ENCODE peak calls at places on chromosome 3, in four cellular contexts. One of them, this sample, is unnamed. For H3K4me1, the result is how much of the 10 kb centered on the place peaks cover.

GRCh38 chr3:190830031-190830430 is 32.5 kb downstream of the GMNC start:
- DNase-seq in H1: no peak
- DNase-seq in K562: no peak
- DNase-seq in HepG2: no peak
- DNase-seq in this sample: no peak

GRCh38 chr3:119662604-119663377 is 2.4 kb upstream of the POPDC2 start:
- DNase-seq in H1: no peak
- DNase-seq in K562: no peak
- DNase-seq in HepG2: no peak
- DNase-seq in this sample: no peak

GRCh38 chr3:135100349-135100741 is 305.3 kb downstream of the EPHB1 start:
- DNase-seq in H1: no peak
- DNase-seq in K562: no peak
- DNase-seq in HepG2: no peak
- DNase-seq in this sample: no peak

GRCh38 chr3:114659109-114660081 is 365.6 kb downstream of the TIGIT start:
- DNase-seq in H1: no peak
- DNase-seq in K562: no peak
- DNase-seq in HepG2: peak
- DNase-seq in this sample: peak

GRCh38 chr3:48565591-48566400 is 2.2 kb upstream of the UCN2 start:
- DNase-seq in H1: no peak
- DNase-seq in K562: no peak
- DNase-seq in HepG2: no peak
- DNase-seq in this sample: no peak

GRCh38 chr3:33440328-33440577 is at the start of gene UBP1:
- DNase-seq in H1: no peak
- DNase-seq in K562: no peak
- DNase-seq in HepG2: no peak
- DNase-seq in this sample: no peak

GRCh38 chr3:138030881-138031280 is 20.9 kb downstream of the CLDN18 start:
- DNase-seq in H1: no peak
- DNase-seq in K562: no peak
- DNase-seq in HepG2: no peak
- DNase-seq in this sample: no peak

GRCh38 chr3:11306815-11307589 is 34.8 kb downstream of the ATG7 start:
- DNase-seq in H1: no peak
- DNase-seq in K562: no peak
- DNase-seq in HepG2: no peak
- DNase-seq in this sample: no peak

GRCh38 chr3:182414586-182414985 is 378.7 kb upstream of the ATP11B start:
- DNase-seq in H1: no peak
- DNase-seq in K562: no peak
- DNase-seq in HepG2: no peak
- DNase-seq in this sample: no peak

GRCh38 chr3:149936812-149937230 is 33.9 kb downstream of the PFN2 start:
- DNase-seq in H1: peak
- DNase-seq in K562: peak
- DNase-seq in HepG2: peak
- DNase-seq in this sample: peak

GRCh38 chr3:194497799-194498575 is 11.2 kb upstream of the ATP13A3 start:
- DNase-seq in H1: no peak
- DNase-seq in K562: no peak
- DNase-seq in HepG2: peak
- DNase-seq in this sample: no peak

GRCh38 chr3:46926039-46926438 is 48.5 kb downstream of the PTH1R start:
- DNase-seq in H1: no peak
- DNase-seq in K562: no peak
- DNase-seq in HepG2: no peak
- DNase-seq in this sample: no peak

GRCh38 chr3:120823156-120823555 is 80.6 kb downstream of the GTF2E1 start:
- DNase-seq in H1: no peak
- DNase-seq in K562: no peak
- DNase-seq in HepG2: no peak
- DNase-seq in this sample: no peak

GRCh38 chr3:168087539-168087938 is 8.2 kb downstream of the GOLIM4 start:
- DNase-seq in H1: no peak
- DNase-seq in K562: no peak
- DNase-seq in HepG2: no peak
- DNase-seq in this sample: no peak

GRCh38 chr3:191762323-191762960 is 301.5 kb downstream of the PYDC2 start:
- DNase-seq in H1: no peak
- DNase-seq in K562: no peak
- DNase-seq in HepG2: peak
- DNase-seq in this sample: peak

GRCh38 chr3:11498646-11499045 is 145.1 kb downstream of the VGLL4 start:
- DNase-seq in H1: no peak
- DNase-seq in K562: no peak
- DNase-seq in HepG2: peak
- DNase-seq in this sample: no peak

GRCh38 chr3:50340404-50341329 is at the start of gene RASSF1:
- DNase-seq in H1: peak
- DNase-seq in K562: peak
- DNase-seq in HepG2: no peak
- DNase-seq in this sample: peak

GRCh38 chr3:97804471-97804870 is 17.3 kb upstream of the CRYBG3 start:
- DNase-seq in H1: no peak
- DNase-seq in K562: no peak
- DNase-seq in HepG2: no peak
- DNase-seq in this sample: no peak

GRCh38 chr3:134430950-134431445 is 54.8 kb downstream of the ANAPC13 start:
- DNase-seq in H1: no peak
- DNase-seq in K562: no peak
- DNase-seq in HepG2: no peak
- DNase-seq in this sample: no peak

GRCh38 chr3:77014236-77014635 is 25.7 kb upstream of the ROBO2 start:
- DNase-seq in H1: no peak
- DNase-seq in K562: peak
- DNase-seq in HepG2: no peak
- DNase-seq in this sample: peak

GRCh38 chr3:80035021-80035420 is 267.2 kb upstream of the ROBO1 start:
- DNase-seq in H1: no peak
- DNase-seq in K562: no peak
- DNase-seq in HepG2: no peak
- DNase-seq in this sample: no peak

GRCh38 chr3:188578579-188579363 is 424.8 kb downstream of the LPP start:
- DNase-seq in H1: no peak
- DNase-seq in K562: no peak
- DNase-seq in HepG2: no peak
- DNase-seq in this sample: no peak

GRCh38 chr3:179513867-179514266 is 48.9 kb upstream of the ACTL6A start:
- DNase-seq in H1: no peak
- DNase-seq in K562: no peak
- DNase-seq in HepG2: no peak
- DNase-seq in this sample: no peak

GRCh38 chr3:118472586-118472985 is 562.1 kb downstream of the IGSF11 start:
- DNase-seq in H1: no peak
- DNase-seq in K562: no peak
- DNase-seq in HepG2: no peak
- DNase-seq in this sample: no peak

GRCh38 chr3:59512066-59512465 is 462.2 kb upstream of the CFAP20DC start:
- DNase-seq in H1: no peak
- DNase-seq in K562: no peak
- DNase-seq in HepG2: no peak
- DNase-seq in this sample: no peak

GRCh38 chr3:157838457-157838856 is 267.8 kb downstream of the SHOX2 start:
- DNase-seq in H1: no peak
- DNase-seq in K562: peak
- DNase-seq in HepG2: no peak
- DNase-seq in this sample: no peak

GRCh38 chr3:77041156-77041696 is 1.3 kb downstream of the ROBO2 start:
- DNase-seq in H1: no peak
- DNase-seq in K562: peak
- DNase-seq in HepG2: no peak
- DNase-seq in this sample: no peak

GRCh38 chr3:128429275-128429674 is 37.4 kb downstream of the DNAJB8 start:
- DNase-seq in H1: no peak
- DNase-seq in K562: no peak
- DNase-seq in HepG2: no peak
- DNase-seq in this sample: no peak

GRCh38 chr3:39438880-39439279 is 28.6 kb upstream of the MOBP start:
- DNase-seq in H1: no peak
- DNase-seq in K562: no peak
- DNase-seq in HepG2: no peak
- DNase-seq in this sample: no peak

GRCh38 chr3:95752199-95752598 is 1062.2 kb upstream of the EPHA6 start:
- DNase-seq in H1: no peak
- DNase-seq in K562: no peak
- DNase-seq in HepG2: no peak
- DNase-seq in this sample: peak

GRCh38 chr3:129056832-129057231 is 3.7 kb upstream of the GP9 start:
- DNase-seq in H1: no peak
- DNase-seq in K562: peak
- DNase-seq in HepG2: no peak
- DNase-seq in this sample: no peak

GRCh38 chr3:121988146-121988545 is 33.9 kb downstream of the ILDR1 start:
- DNase-seq in H1: no peak
- DNase-seq in K562: no peak
- DNase-seq in HepG2: no peak
- DNase-seq in this sample: no peak

GRCh38 chr3:110795163-110795562 is 276.5 kb upstream of the NECTIN3 start:
- DNase-seq in H1: no peak
- DNase-seq in K562: no peak
- DNase-seq in HepG2: no peak
- DNase-seq in this sample: no peak

GRCh38 chr3:172140499-172141391 is 101.4 kb downstream of the FNDC3B start:
- DNase-seq in H1: no peak
- DNase-seq in K562: peak
- DNase-seq in HepG2: peak
- DNase-seq in this sample: peak

GRCh38 chr3:103410231-103410630 is 975.4 kb downstream of the ZPLD1 start:
- DNase-seq in H1: peak
- DNase-seq in K562: peak
- DNase-seq in HepG2: no peak
- DNase-seq in this sample: peak

GRCh38 chr3:97823081-97823480 is 1.3 kb downstream of the CRYBG3 start:
- DNase-seq in H1: no peak
- DNase-seq in K562: no peak
- DNase-seq in HepG2: no peak
- DNase-seq in this sample: no peak

GRCh38 chr3:114711321-114711891 is 417.6 kb downstream of the TIGIT start:
- DNase-seq in H1: no peak
- DNase-seq in K562: no peak
- DNase-seq in HepG2: no peak
- DNase-seq in this sample: no peak

GRCh38 chr3:9902372-9903237 is at the start of gene IL17RE:
- DNase-seq in H1: peak
- DNase-seq in K562: peak
- DNase-seq in HepG2: peak
- DNase-seq in this sample: peak

DNA sequence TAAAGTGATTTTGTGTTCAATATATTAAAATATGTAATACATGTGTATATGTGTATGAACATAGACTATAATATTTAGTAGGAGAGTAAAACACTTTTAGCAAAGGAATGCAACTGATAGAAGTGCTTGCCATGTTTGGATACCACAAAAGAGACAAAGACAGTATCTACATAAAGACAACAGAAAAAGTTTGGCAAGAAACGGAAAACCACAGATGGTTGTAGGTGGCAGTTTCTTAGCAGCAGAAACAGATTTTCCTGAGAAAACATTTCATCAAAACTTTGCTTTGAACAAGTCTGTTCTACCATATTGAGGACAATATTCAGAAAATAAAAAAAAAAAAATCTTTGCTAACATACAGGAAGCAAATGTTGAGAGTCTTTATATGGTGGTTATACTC is 1560.4 kb upstream of the GBE1 start:
- DNase-seq in H1: no peak
- DNase-seq in K562: no peak
- DNase-seq in HepG2: no peak
- DNase-seq in this sample: no peak
- H3K27ac ChIP-seq in H1: no peak
- H3K27ac ChIP-seq in K562: no peak
- H3K27ac ChIP-seq in HepG2: no peak
- H3K27ac ChIP-seq in this sample: no peak

GRCh38 chr3:38129058-38129457 is 7.9 kb downstream of the ACAA1 start:
- DNase-seq in H1: no peak
- DNase-seq in K562: no peak
- DNase-seq in HepG2: no peak
- DNase-seq in this sample: no peak
- H3K4me1 ChIP-seq in H1: under half
- H3K4me1 ChIP-seq in K562: under half
- H3K4me1 ChIP-seq in HepG2: half or more
- H3K4me1 ChIP-seq in this sample: under half

GRCh38 chr3:1971780-1972179 is 126.9 kb upstream of the CNTN4 start:
- DNase-seq in H1: no peak
- DNase-seq in K562: no peak
- DNase-seq in HepG2: no peak
- DNase-seq in this sample: no peak
- TF ChIP-seq CREB1 in H1: no peak
- TF ChIP-seq CREB1 in K562: no peak
- TF ChIP-seq CREB1 in HepG2: no peak
- TF ChIP-seq CREB1 in this sample: no peak

GRCh38 chr3:169325821-169326220 is 337.7 kb downstream of the MECOM start:
- DNase-seq in H1: no peak
- DNase-seq in K562: no peak
- DNase-seq in HepG2: no peak
- DNase-seq in this sample: no peak
- H3K27ac ChIP-seq in H1: no peak
- H3K27ac ChIP-seq in K562: no peak
- H3K27ac ChIP-seq in HepG2: no peak
- H3K27ac ChIP-seq in this sample: no peak

DNA sequence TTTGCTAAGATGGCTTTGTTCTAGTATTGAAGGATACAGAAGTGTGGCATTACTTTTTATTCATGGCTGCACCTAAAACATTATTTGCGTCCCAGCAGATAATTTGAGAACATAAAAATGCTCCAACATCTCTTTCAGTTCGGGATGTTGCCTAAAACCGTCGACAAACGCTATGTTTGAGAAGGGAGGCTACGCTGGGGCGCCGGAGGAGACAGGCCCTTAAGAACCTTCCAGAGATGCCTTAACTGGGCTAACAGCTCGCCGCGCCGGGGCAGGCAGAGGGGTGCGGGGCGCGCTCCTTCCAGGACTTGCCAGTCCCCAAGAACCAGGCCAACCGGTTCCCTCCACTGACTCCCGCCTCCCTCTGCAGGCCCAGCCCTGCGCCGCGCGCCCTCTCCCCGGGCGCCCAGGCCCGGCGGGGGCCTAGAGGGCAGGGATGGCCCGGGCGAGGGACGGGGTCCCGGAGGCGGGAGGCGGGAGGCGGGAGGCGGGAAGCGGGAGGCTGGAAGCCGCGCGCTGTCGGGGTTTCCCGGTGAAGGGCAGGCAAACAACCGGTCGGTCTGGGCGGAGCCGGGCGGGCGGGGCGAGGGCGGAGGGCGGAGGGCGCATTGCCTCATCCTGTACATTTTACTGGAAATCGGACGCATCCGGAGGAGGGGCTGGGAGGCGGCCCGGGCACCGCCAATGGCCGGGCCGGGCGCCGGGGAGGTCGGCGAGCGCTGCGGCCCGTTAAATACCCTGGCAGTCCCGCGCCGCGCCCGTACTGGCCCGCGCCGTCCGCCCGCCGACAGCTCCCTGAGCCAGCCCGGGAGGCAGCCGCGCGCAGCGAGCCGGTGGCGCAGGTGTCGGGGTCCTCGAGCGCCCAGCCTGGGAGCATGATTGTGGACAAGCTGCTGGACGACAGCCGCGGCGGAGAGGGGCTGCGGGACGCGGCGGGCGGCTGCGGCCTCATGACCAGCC is at the start of gene NFKBIZ:
- DNase-seq in H1: peak
- DNase-seq in K562: peak
- DNase-seq in HepG2: peak
- DNase-seq in this sample: peak
- H3K4me1 ChIP-seq in H1: under half
- H3K4me1 ChIP-seq in K562: under half
- H3K4me1 ChIP-seq in HepG2: half or more
- H3K4me1 ChIP-seq in this sample: under half